ENCODE peak calls at places on chromosomes 12 and 14, in six cellular contexts. One of them, this sample, is unnamed.

GRCh38 chr12:128940974-128941373 is 87.7 kb downstream of the GLT1D1 start:
- DNase-seq in A549: no peak
- DNase-seq in brain microvascular endothelial cell: no peak
- DNase-seq in fibroblast of lung: no peak
- DNase-seq in thoracic aorta: no peak
- DNase-seq in pancreas: no peak
- DNase-seq in this sample: no peak

GRCh38 chr12:89414851-89415250 is 62.5 kb upstream of the DUSP6 start:
- DNase-seq in A549: no peak
- DNase-seq in brain microvascular endothelial cell: no peak
- DNase-seq in fibroblast of lung: peak; percentile 75
- DNase-seq in thoracic aorta: no peak
- DNase-seq in pancreas: no peak
- DNase-seq in this sample: no peak

GRCh38 chr12:53776872-53777271 is 25.1 kb upstream of the CISTR start:
- DNase-seq in A549: no peak
- DNase-seq in brain microvascular endothelial cell: no peak
- DNase-seq in fibroblast of lung: no peak
- DNase-seq in thoracic aorta: no peak
- DNase-seq in pancreas: no peak
- DNase-seq in this sample: no peak

GRCh38 chr14:35881280-35881679 is 55.1 kb downstream of the BRMS1L start:
- DNase-seq in A549: no peak
- DNase-seq in brain microvascular endothelial cell: no peak
- DNase-seq in fibroblast of lung: no peak
- DNase-seq in thoracic aorta: no peak
- DNase-seq in pancreas: no peak
- DNase-seq in this sample: no peak

GRCh38 chr12:613996-614726 is 49.1 kb downstream of the NINJ2 start:
- DNase-seq in A549: no peak
- DNase-seq in brain microvascular endothelial cell: no peak
- DNase-seq in fibroblast of lung: peak; percentile 17
- DNase-seq in thoracic aorta: no peak
- DNase-seq in pancreas: no peak
- DNase-seq in this sample: no peak

GRCh38 chr14:74804219-74804825 is 41.2 kb downstream of the YLPM1 start:
- DNase-seq in A549: peak; percentile 10
- DNase-seq in brain microvascular endothelial cell: peak; percentile 40
- DNase-seq in fibroblast of lung: peak; percentile 53
- DNase-seq in thoracic aorta: no peak
- DNase-seq in pancreas: no peak
- DNase-seq in this sample: peak; percentile 30

GRCh38 chr14:93997082-93997481 is at the start of gene CCDC197:
- DNase-seq in A549: no peak
- DNase-seq in brain microvascular endothelial cell: no peak
- DNase-seq in fibroblast of lung: peak; percentile 39
- DNase-seq in thoracic aorta: no peak
- DNase-seq in pancreas: no peak
- DNase-seq in this sample: no peak

GRCh38 chr12:15613981-15614380 is 175.2 kb downstream of the EPS8 start:
- DNase-seq in A549: no peak
- DNase-seq in brain microvascular endothelial cell: no peak
- DNase-seq in fibroblast of lung: peak; percentile 46
- DNase-seq in thoracic aorta: no peak
- DNase-seq in pancreas: no peak
- DNase-seq in this sample: no peak

GRCh38 chr14:96249016-96249415 is 7.0 kb upstream of the BDKRB1 start:
- DNase-seq in A549: no peak
- DNase-seq in brain microvascular endothelial cell: peak; percentile 70
- DNase-seq in fibroblast of lung: peak; percentile 80
- DNase-seq in thoracic aorta: no peak
- DNase-seq in pancreas: no peak
- DNase-seq in this sample: no peak

GRCh38 chr14:91484186-91484585 is 25.9 kb downstream of the PPP4R3A start:
- DNase-seq in A549: no peak
- DNase-seq in brain microvascular endothelial cell: no peak
- DNase-seq in fibroblast of lung: no peak
- DNase-seq in thoracic aorta: no peak
- DNase-seq in pancreas: no peak
- DNase-seq in this sample: no peak

GRCh38 chr14:78448483-78449094 is 278.4 kb downstream of the NRXN3 start:
- DNase-seq in A549: peak; percentile 52
- DNase-seq in brain microvascular endothelial cell: peak; percentile 4
- DNase-seq in fibroblast of lung: peak; percentile 3
- DNase-seq in thoracic aorta: no peak
- DNase-seq in pancreas: peak; percentile 41
- DNase-seq in this sample: peak; percentile 6

GRCh38 chr12:113259499-113259953 is 38.3 kb downstream of the TPCN1 start:
- DNase-seq in A549: no peak
- DNase-seq in brain microvascular endothelial cell: no peak
- DNase-seq in fibroblast of lung: no peak
- DNase-seq in thoracic aorta: no peak
- DNase-seq in pancreas: peak; percentile 81
- DNase-seq in this sample: peak; percentile 36

GRCh38 chr12:102474438-102475064 is 5.8 kb downstream of the IGF1 start:
- DNase-seq in A549: no peak
- DNase-seq in brain microvascular endothelial cell: no peak
- DNase-seq in fibroblast of lung: peak; percentile 89
- DNase-seq in thoracic aorta: no peak
- DNase-seq in pancreas: no peak
- DNase-seq in this sample: no peak

GRCh38 chr12:1044697-1045096 is 53.7 kb downstream of the ERC1 start:
- DNase-seq in A549: peak; percentile 8
- DNase-seq in brain microvascular endothelial cell: no peak
- DNase-seq in fibroblast of lung: peak; percentile 66
- DNase-seq in thoracic aorta: no peak
- DNase-seq in pancreas: no peak
- DNase-seq in this sample: no peak

GRCh38 chr14:105468621-105469241 is 5.9 kb upstream of the CRIP2 start:
- DNase-seq in A549: no peak
- DNase-seq in brain microvascular endothelial cell: no peak
- DNase-seq in fibroblast of lung: no peak
- DNase-seq in thoracic aorta: no peak
- DNase-seq in pancreas: no peak
- DNase-seq in this sample: no peak

GRCh38 chr12:27331299-27331926 is 1.2 kb upstream of the BMAL2 start:
- DNase-seq in A549: peak; percentile 64
- DNase-seq in brain microvascular endothelial cell: peak; percentile 89
- DNase-seq in fibroblast of lung: peak; percentile 97
- DNase-seq in thoracic aorta: no peak
- DNase-seq in pancreas: no peak
- DNase-seq in this sample: peak; percentile 72

DNA sequence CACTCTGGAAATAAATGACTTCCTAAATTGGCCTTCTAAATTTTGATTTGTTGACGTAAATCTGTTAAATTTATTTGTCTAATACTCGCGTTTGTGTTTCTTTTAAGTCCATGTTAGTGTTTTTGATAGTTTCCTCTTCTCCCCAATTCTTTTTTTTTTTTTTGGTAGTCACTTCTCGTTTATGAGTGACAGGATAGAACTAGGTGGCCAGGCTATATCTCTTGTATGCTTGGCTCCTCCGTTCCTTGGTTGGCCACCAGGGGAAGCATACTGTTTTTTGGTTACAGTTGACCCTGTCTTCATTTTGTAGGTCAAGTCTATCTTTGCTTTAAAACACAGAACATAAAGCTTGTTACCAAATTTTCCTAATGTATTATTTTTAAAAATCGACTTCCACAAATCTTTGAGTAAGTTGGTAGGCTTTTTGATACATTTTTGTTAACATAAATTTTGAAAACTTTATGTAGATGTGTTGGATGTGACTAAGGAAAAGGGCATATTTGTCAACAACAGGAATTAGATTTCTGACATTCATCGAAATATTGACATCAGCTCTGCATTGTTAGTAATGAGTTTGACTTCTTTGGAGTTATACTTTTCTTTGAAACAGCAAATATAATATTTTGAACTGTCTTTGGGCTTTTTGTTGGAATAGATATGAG is 2.2 kb downstream of the RCOR1 start:
- DNase-seq in A549: peak; percentile 93
- DNase-seq in brain microvascular endothelial cell: peak; percentile 68
- DNase-seq in fibroblast of lung: peak; percentile 61
- DNase-seq in thoracic aorta: peak; percentile 9
- DNase-seq in pancreas: peak; percentile 55
- DNase-seq in this sample: no peak
- H3K4me3 ChIP-seq in A549: peak overlapping the region; percentile 85
- H3K4me3 ChIP-seq in brain microvascular endothelial cell: peak overlapping the region; percentile 74
- H3K4me3 ChIP-seq in fibroblast of lung: peak overlapping the region; percentile 93
- H3K4me3 ChIP-seq in thoracic aorta: peak overlapping the region; percentile 93
- H3K4me3 ChIP-seq in pancreas: no peak overlapping the region
- H3K4me3 ChIP-seq in this sample: peak overlapping the region; percentile 92

GRCh38 chr12:52126605-52127578 is 47.4 kb downstream of the SMIM41 start:
- DNase-seq in A549: peak; percentile 1
- DNase-seq in brain microvascular endothelial cell: peak; percentile 24
- DNase-seq in fibroblast of lung: no peak
- DNase-seq in thoracic aorta: no peak
- DNase-seq in pancreas: no peak
- DNase-seq in this sample: no peak

GRCh38 chr12:52125499-52125900 is 46.0 kb downstream of the SMIM41 start:
- DNase-seq in A549: no peak
- DNase-seq in brain microvascular endothelial cell: no peak
- DNase-seq in fibroblast of lung: no peak
- DNase-seq in thoracic aorta: no peak
- DNase-seq in pancreas: no peak
- DNase-seq in this sample: no peak

GRCh38 chr12:52126050-52126604 is 46.6 kb downstream of the SMIM41 start:
- DNase-seq in A549: no peak
- DNase-seq in brain microvascular endothelial cell: no peak
- DNase-seq in fibroblast of lung: no peak
- DNase-seq in thoracic aorta: no peak
- DNase-seq in pancreas: no peak
- DNase-seq in this sample: no peak

GRCh38 chr12:52130695-52131094 is 51.2 kb downstream of the SMIM41 start:
- DNase-seq in A549: no peak
- DNase-seq in brain microvascular endothelial cell: no peak
- DNase-seq in fibroblast of lung: no peak
- DNase-seq in thoracic aorta: no peak
- DNase-seq in pancreas: no peak
- DNase-seq in this sample: no peak

DNA sequence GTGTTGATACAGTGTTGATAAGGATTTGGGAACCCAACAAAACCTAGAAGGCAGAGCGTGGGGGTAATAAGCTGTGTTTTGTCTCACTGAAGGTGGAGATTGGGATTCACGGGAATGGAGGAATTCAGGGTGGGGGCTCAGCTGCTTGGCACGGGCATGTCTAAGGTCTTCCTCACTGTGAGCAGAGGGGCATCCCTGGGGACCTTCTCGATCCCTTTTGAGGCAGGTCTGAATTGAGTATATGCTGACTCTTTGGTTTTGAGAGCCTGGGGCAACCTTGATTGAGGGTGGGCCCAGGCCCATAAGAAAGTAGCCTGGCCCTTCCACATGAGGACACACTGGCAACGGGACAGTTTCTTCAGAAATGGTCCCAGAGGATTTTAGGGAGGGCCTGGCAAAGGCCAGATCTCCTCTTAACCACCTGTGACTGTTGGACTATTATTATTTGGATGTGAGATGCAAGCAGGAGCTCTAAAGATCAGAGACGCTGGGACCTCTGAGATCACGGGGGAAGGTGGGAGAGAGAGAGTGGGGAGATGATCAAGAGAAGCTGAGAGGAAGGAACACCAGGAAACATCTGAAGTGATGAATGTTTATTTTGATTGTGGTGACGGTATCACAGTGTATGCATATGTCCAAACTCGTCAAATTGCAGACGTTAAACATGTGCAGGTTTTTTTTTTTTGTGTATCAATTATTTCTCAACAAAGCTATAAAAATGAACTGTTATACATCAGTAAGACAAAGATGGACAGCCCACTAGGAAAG is 48.4 kb downstream of the SMIM41 start:
- DNase-seq in A549: no peak
- DNase-seq in brain microvascular endothelial cell: no peak
- DNase-seq in fibroblast of lung: no peak
- DNase-seq in thoracic aorta: no peak
- DNase-seq in pancreas: no peak
- DNase-seq in this sample: no peak
- H3K4me3 ChIP-seq in A549: no peak overlapping the region
- H3K4me3 ChIP-seq in brain microvascular endothelial cell: no peak overlapping the region
- H3K4me3 ChIP-seq in fibroblast of lung: no peak overlapping the region
- H3K4me3 ChIP-seq in thoracic aorta: no peak overlapping the region
- H3K4me3 ChIP-seq in pancreas: no peak overlapping the region
- H3K4me3 ChIP-seq in this sample: no peak overlapping the region

DNA sequence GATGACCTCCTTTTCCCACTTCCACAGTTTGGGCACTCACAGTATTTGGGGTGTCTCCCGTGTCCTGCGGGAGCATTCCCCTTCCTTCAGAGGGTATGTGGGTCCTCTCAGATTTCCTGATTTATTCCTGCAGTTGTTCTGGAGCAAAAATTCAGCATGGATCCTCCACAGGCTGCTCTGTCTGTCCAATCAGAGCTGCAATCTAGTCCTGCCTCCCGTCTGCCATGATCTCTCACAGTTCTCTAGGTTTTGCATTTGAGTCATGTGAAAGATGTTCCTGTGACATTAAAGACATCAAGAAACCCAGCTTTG is 435.9 kb downstream of the TMTC2 start:
- DNase-seq in A549: no peak
- DNase-seq in brain microvascular endothelial cell: no peak
- DNase-seq in fibroblast of lung: no peak
- DNase-seq in thoracic aorta: no peak
- DNase-seq in pancreas: no peak
- DNase-seq in this sample: no peak
- H3K4me3 ChIP-seq in A549: no peak overlapping the region
- H3K4me3 ChIP-seq in brain microvascular endothelial cell: no peak overlapping the region
- H3K4me3 ChIP-seq in fibroblast of lung: no peak overlapping the region
- H3K4me3 ChIP-seq in thoracic aorta: no peak overlapping the region
- H3K4me3 ChIP-seq in pancreas: no peak overlapping the region
- H3K4me3 ChIP-seq in this sample: no peak overlapping the region

DNA sequence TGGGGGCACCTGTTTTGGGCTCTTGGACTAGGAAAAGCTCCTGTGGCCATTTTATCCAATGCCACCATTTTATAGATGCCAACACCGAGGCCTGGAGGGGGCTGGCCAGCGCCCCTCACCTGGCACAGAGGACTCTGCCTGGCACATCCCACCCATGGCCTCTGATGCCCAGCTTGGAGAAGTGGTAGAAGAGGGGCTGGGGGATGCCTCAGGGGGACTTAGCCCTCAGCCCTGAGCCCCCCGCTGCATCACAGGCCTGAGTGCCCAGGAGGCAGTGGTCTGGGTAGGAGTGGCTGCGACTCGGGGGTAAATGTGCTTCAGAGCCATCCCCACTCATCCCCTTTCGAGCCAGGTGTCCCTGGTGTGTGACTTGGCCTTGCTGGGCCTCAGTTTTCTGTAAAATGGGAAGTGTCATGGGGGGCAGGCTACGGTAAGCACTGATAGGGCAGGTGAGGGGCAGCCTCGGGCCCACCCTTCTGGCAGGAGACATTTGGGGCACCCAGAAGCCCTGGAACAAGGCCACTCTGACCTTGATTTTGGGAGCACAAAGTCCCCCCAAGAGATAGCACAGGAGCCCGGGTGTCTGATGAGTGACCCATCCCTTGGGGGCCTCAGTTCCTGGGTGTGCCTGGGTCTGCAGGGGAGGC is 22.5 kb downstream of the SH2B3 start:
- DNase-seq in A549: no peak
- DNase-seq in brain microvascular endothelial cell: no peak
- DNase-seq in fibroblast of lung: no peak
- DNase-seq in thoracic aorta: no peak
- DNase-seq in pancreas: no peak
- DNase-seq in this sample: no peak
- H3K4me3 ChIP-seq in A549: no peak overlapping the region
- H3K4me3 ChIP-seq in brain microvascular endothelial cell: no peak overlapping the region
- H3K4me3 ChIP-seq in fibroblast of lung: no peak overlapping the region
- H3K4me3 ChIP-seq in thoracic aorta: no peak overlapping the region
- H3K4me3 ChIP-seq in pancreas: no peak overlapping the region
- H3K4me3 ChIP-seq in this sample: no peak overlapping the region

GRCh38 chr14:89445252-89445973 is 28.4 kb upstream of the FOXN3 start:
- DNase-seq in A549: no peak
- DNase-seq in brain microvascular endothelial cell: no peak
- DNase-seq in fibroblast of lung: peak; percentile 48
- DNase-seq in thoracic aorta: no peak
- DNase-seq in pancreas: no peak
- DNase-seq in this sample: no peak
- H3K4me3 ChIP-seq in A549: no peak overlapping the region
- H3K4me3 ChIP-seq in brain microvascular endothelial cell: no peak overlapping the region
- H3K4me3 ChIP-seq in fibroblast of lung: no peak overlapping the region
- H3K4me3 ChIP-seq in thoracic aorta: no peak overlapping the region
- H3K4me3 ChIP-seq in pancreas: no peak overlapping the region
- H3K4me3 ChIP-seq in this sample: no peak overlapping the region